ENCODE peak calls at places on chromosomes 4 and X, in seven cellular contexts. A is fibroblast of pulmonary artery, Z is pancreas, N is gastrocnemius medialis, W is AG09309, E is ovary, D is body of pancreas. J is an unnamed sample.

GRCh38 chrX:39238017-39238416 is 436.8 kb downstream of the MID1IP1 start:
- DNase-seq in A (no peak), Z (no peak), N (no peak), W (no peak), E (no peak), D (no peak), J (no peak)

GRCh38 chr4:95284668-95285067 is 264.1 kb downstream of the UNC5C start:
- DNase-seq in A (no peak), Z (no peak), N (no peak), W (no peak), E (no peak), D (no peak), J (no peak)

GRCh38 chr4:118112647-118113046 is 78.4 kb downstream of the NDST3 start:
- DNase-seq in A (no peak), Z (no peak), N (no peak), W (no peak), E (no peak), D (no peak), J (peak; percentile 1)

GRCh38 chr4:182555997-182556418 is 312.8 kb downstream of the TENM3 start:
- DNase-seq in A (peak; percentile 84), Z (no peak), N (no peak), W (peak; percentile 77), E (no peak), D (no peak), J (peak; percentile 73)

GRCh38 chr4:54625391-54625790 is 32.4 kb upstream of the KIT start:
- DNase-seq in A (peak; percentile 16), Z (no peak), N (no peak), W (peak; percentile 16), E (no peak), D (no peak), J (no peak)

GRCh38 chrX:53089224-53089842 is 4.6 kb upstream of the KANTR start:
- DNase-seq in A (peak; percentile 75), Z (no peak), N (no peak), W (peak; percentile 42), E (peak; percentile 53), D (peak; percentile 53), J (no peak)

GRCh38 chr4:25919676-25920075 is 5.7 kb downstream of the SMIM20 start:
- DNase-seq in A (no peak), Z (no peak), N (no peak), W (no peak), E (no peak), D (no peak), J (no peak)

GRCh38 chr4:73621357-73621756 is 1.1 kb upstream of the RASSF6 start:
- DNase-seq in A (no peak), Z (no peak), N (no peak), W (no peak), E (no peak), D (no peak), J (no peak)

GRCh38 chrX:155094468-155095061 is 23.3 kb downstream of the BRCC3 start:
- DNase-seq in A (peak; percentile 43), Z (no peak), N (no peak), W (no peak), E (no peak), D (no peak), J (no peak)

GRCh38 chr4:169272265-169272886 is 1.6 kb upstream of the SH3RF1 start:
- DNase-seq in A (peak; percentile 59), Z (no peak), N (no peak), W (peak; percentile 67), E (no peak), D (no peak), J (no peak)

GRCh38 chr4:121952290-121952689 is 430 bp upstream of the TRPC3 start:
- DNase-seq in A (no peak), Z (no peak), N (no peak), W (no peak), E (no peak), D (no peak), J (no peak)

GRCh38 chrX:40644821-40645358 is 2.5 kb downstream of the CXorf38 start:
- DNase-seq in A (peak; percentile 61), Z (no peak), N (no peak), W (peak; percentile 34), E (peak; percentile 43), D (peak; percentile 26), J (no peak)

GRCh38 chr4:182478475-182478874 is 235.3 kb downstream of the TENM3 start:
- DNase-seq in A (peak; percentile 65), Z (no peak), N (no peak), W (peak; percentile 3), E (no peak), D (no peak), J (no peak)

GRCh38 chrX:153884136-153885076 is 1.6 kb downstream of the L1CAM start:
- DNase-seq in A (no peak), Z (no peak), N (no peak), W (no peak), E (no peak), D (no peak), J (no peak)

GRCh38 chr4:145812902-145813301 is 125.7 kb downstream of the ZNF827 start:
- DNase-seq in A (peak; percentile 33), Z (no peak), N (no peak), W (no peak), E (no peak), D (no peak), J (no peak)

GRCh38 chrX:131704136-131704695 is 160.3 kb downstream of the OR13H1 start:
- DNase-seq in A (no peak), Z (peak; percentile 87), N (no peak), W (peak; percentile 69), E (peak; percentile 92), D (no peak), J (peak; percentile 29)

GRCh38 chr4:53605783-53606182 is 14.5 kb upstream of the LNX1 start:
- DNase-seq in A (peak; percentile 71), Z (no peak), N (no peak), W (no peak), E (no peak), D (no peak), J (no peak)

GRCh38 chrX:137428777-137429564 is 137.0 kb upstream of the ZIC3 start:
- DNase-seq in A (no peak), Z (no peak), N (no peak), W (no peak), E (no peak), D (no peak), J (no peak)

GRCh38 chr4:119788334-119789266 is 160.0 kb upstream of the PDE5A start:
- DNase-seq in A (no peak), Z (no peak), N (no peak), W (no peak), E (no peak), D (no peak), J (no peak)

GRCh38 chrX:43552703-43553102 is 103.4 kb upstream of the MAOA start:
- DNase-seq in A (no peak), Z (no peak), N (no peak), W (no peak), E (no peak), D (no peak), J (no peak)
- H3K4me3 ChIP-seq in A (no peak overlapping the region), Z (no peak overlapping the region), N (no peak overlapping the region), W (no peak overlapping the region), E (no peak overlapping the region), D (no peak overlapping the region), J (no peak overlapping the region)

DNA sequence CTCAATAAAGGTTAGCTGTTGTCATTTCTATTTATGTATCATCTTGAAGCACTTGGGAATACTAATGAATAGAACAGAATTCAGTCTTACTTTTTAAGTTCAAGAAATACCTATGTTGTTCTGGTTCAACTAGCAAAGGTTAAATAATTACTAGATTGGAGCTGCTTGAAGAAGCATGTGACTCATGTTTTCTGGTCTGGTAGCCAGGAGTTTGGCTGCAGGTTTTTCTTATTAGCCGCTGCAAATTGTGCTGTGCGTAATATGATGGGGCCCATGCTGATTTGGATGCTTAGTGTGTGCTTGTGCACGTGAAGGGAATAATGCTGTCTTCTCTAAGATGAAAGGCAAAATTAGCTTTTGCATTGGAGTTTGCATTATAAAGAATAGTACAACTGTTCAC is 219.7 kb downstream of the SNCA start:
- DNase-seq in A (no peak), Z (no peak), N (no peak), W (no peak), E (no peak), D (no peak), J (peak; percentile 79)
- TF ChIP-seq CTCF in A (no peak), Z (no peak), N (no peak), W (no peak), E (no peak), D (no peak), J (no peak)

GRCh38 chrX:1395646-1396216 is 3.8 kb upstream of the SLC25A6 start:
- DNase-seq in A (no peak), Z (no peak), N (no peak), W (no peak), E (no peak), D (no peak), J (no peak)

GRCh38 chrX:1393871-1394615 is 2.1 kb upstream of the SLC25A6 start:
- DNase-seq in A (no peak), Z (peak; percentile 9), N (no peak), W (no peak), E (peak; percentile 30), D (peak; percentile 9), J (no peak)

GRCh38 chrX:1397001-1397400 is 5.1 kb upstream of the SLC25A6 start:
- DNase-seq in A (no peak), Z (no peak), N (no peak), W (no peak), E (no peak), D (peak; percentile 8), J (no peak)

GRCh38 chrX:1392376-1393130 is 640 bp upstream of the SLC25A6 start:
- DNase-seq in A (peak; percentile 67), Z (peak; percentile 88), N (peak; percentile 66), W (peak; percentile 14), E (no peak), D (peak; percentile 76), J (no peak)

DNA sequence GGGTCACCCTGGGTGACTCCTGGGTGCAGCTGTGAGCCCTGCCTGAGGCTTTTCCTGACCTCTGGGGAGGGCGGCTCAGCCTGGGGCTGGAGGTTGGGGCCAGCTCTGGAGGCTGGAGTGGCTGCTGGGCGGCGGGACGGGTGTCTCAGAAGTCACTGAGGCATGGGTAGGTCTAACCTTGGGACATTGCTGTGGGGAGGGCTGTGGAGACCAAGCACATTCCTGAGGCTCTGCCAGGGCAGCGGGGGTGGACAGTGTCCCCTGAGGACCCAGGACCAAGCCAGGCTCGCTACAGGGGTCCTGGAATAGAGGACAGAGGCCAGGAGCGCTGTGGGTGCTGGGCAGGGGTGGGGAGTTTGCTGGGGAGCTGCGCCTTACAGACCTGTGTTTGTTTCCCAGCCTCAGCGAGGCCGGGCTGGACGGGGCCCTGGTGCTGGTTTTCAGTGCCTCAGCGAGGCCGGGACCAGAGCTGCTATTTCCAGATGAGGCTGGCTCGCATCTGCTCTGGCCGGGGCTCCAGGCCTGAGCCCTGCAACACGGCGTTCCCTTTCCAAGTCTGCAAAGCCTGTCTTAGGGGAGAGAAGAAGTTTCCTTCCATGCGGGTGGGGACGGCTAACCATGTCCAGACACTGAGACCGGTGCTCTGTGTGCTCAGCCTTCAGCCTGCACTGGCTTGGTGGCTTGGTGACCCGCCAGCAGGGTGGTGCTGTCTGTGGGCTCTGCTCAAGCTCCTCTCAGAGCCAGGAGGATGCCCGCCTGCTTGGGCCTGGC is 3.0 kb upstream of the SLC25A6 start:
- DNase-seq in A (no peak), Z (peak; percentile 56), N (no peak), W (no peak), E (peak; percentile 42), D (peak; percentile 15), J (no peak)
- H3K4me3 ChIP-seq in A (no peak overlapping the region), Z (no peak overlapping the region), N (no peak overlapping the region), W (no peak overlapping the region), E (no peak overlapping the region), D (no peak overlapping the region), J (peak overlapping the region; percentile 1)

GRCh38 chrX:8815460-8816065 is 14.4 kb upstream of the FAM9A start:
- DNase-seq in A (peak; percentile 53), Z (no peak), N (no peak), W (no peak), E (no peak), D (no peak), J (no peak)

GRCh38 chrX:8823698-8824097 is 22.5 kb upstream of the FAM9A start:
- DNase-seq in A (no peak), Z (no peak), N (no peak), W (no peak), E (no peak), D (no peak), J (no peak)

GRCh38 chrX:8820910-8821527 is 19.8 kb upstream of the FAM9A start:
- DNase-seq in A (peak; percentile 22), Z (no peak), N (no peak), W (no peak), E (no peak), D (no peak), J (no peak)
- TF ChIP-seq CTCF in A (peak; percentile 8), Z (no peak), N (no peak), W (peak; percentile 6), E (no peak), D (no peak), J (no peak)

J was measured in kidney epithelial cell.